ENCODE peak calls at places on chromosomes 6 and 20, in six cellular contexts. One of them, this sample, is unnamed.

GRCh38 chr6:14857501-14857900 is 388.4 kb upstream of the JARID2 start:
- DNase-seq in astrocyte: no peak
- DNase-seq in SK-N-SH: no peak
- DNase-seq in fibroblast of lung: no peak
- DNase-seq in H9: no peak
- DNase-seq in K562: no peak
- DNase-seq in this sample: no peak

GRCh38 chr6:8215631-8216030 is 113.3 kb upstream of the EEF1E1 start:
- DNase-seq in K562: no peak
- DNase-seq in SK-N-SH: no peak
- DNase-seq in H9: no peak
- DNase-seq in astrocyte: peak; percentile 68
- DNase-seq in fibroblast of lung: peak; percentile 78
- DNase-seq in this sample: peak; percentile 35

GRCh38 chr6:170347091-170347490 is 40.5 kb downstream of the FAM120B start:
- DNase-seq in SK-N-SH: no peak
- DNase-seq in H9: no peak
- DNase-seq in fibroblast of lung: peak; percentile 7
- DNase-seq in K562: no peak
- DNase-seq in astrocyte: no peak
- DNase-seq in this sample: peak; percentile 11

GRCh38 chr20:1861347-1861987 is 33.7 kb upstream of the SIRPA start:
- DNase-seq in K562: no peak
- DNase-seq in H9: no peak
- DNase-seq in astrocyte: peak; percentile 36
- DNase-seq in fibroblast of lung: peak; percentile 47
- DNase-seq in SK-N-SH: no peak
- DNase-seq in this sample: no peak

GRCh38 chr20:44988772-44989171 is 22.5 kb downstream of the STK4 start:
- DNase-seq in H9: no peak
- DNase-seq in SK-N-SH: no peak
- DNase-seq in K562: no peak
- DNase-seq in astrocyte: no peak
- DNase-seq in fibroblast of lung: no peak
- DNase-seq in this sample: no peak

GRCh38 chr6:19325335-19325789 is 511.8 kb upstream of the ID4 start:
- DNase-seq in K562: no peak
- DNase-seq in fibroblast of lung: peak; percentile 8
- DNase-seq in astrocyte: no peak
- DNase-seq in H9: no peak
- DNase-seq in SK-N-SH: no peak
- DNase-seq in this sample: no peak

GRCh38 chr6:122432816-122433215 is 33.4 kb downstream of the HSF2 start:
- DNase-seq in H9: no peak
- DNase-seq in astrocyte: no peak
- DNase-seq in fibroblast of lung: no peak
- DNase-seq in K562: no peak
- DNase-seq in SK-N-SH: no peak
- DNase-seq in this sample: no peak

GRCh38 chr6:89934685-89935366 is 40.6 kb downstream of the GJA10 start:
- DNase-seq in SK-N-SH: peak; percentile 41
- DNase-seq in astrocyte: no peak
- DNase-seq in H9: no peak
- DNase-seq in K562: peak; percentile 24
- DNase-seq in fibroblast of lung: no peak
- DNase-seq in this sample: no peak

GRCh38 chr20:3798908-3799248 is 2.8 kb downstream of the CDC25B start:
- DNase-seq in astrocyte: no peak
- DNase-seq in K562: no peak
- DNase-seq in H9: no peak
- DNase-seq in fibroblast of lung: no peak
- DNase-seq in SK-N-SH: no peak
- DNase-seq in this sample: no peak

GRCh38 chr6:16295060-16295459 is 56.7 kb downstream of the GMPR start:
- DNase-seq in H9: no peak
- DNase-seq in astrocyte: no peak
- DNase-seq in K562: no peak
- DNase-seq in SK-N-SH: no peak
- DNase-seq in fibroblast of lung: no peak
- DNase-seq in this sample: no peak

GRCh38 chr6:24848461-24848860 is 49.7 kb upstream of the ARMH2 start:
- DNase-seq in fibroblast of lung: no peak
- DNase-seq in astrocyte: no peak
- DNase-seq in K562: no peak
- DNase-seq in SK-N-SH: no peak
- DNase-seq in H9: no peak
- DNase-seq in this sample: no peak

GRCh38 chr6:120992257-120992656 is 342.0 kb downstream of the TBC1D32 start:
- DNase-seq in H9: no peak
- DNase-seq in fibroblast of lung: no peak
- DNase-seq in astrocyte: no peak
- DNase-seq in K562: no peak
- DNase-seq in SK-N-SH: no peak
- DNase-seq in this sample: no peak

GRCh38 chr6:110053395-110054240 is 75.5 kb downstream of the GPR6 start:
- DNase-seq in astrocyte: peak; percentile 39
- DNase-seq in fibroblast of lung: peak; percentile 50
- DNase-seq in H9: no peak
- DNase-seq in K562: peak; percentile 45
- DNase-seq in SK-N-SH: peak; percentile 59
- DNase-seq in this sample: peak; percentile 46

GRCh38 chr6:37210313-37210898 is 40.5 kb downstream of the PIM1 start:
- DNase-seq in H9: peak; percentile 74
- DNase-seq in fibroblast of lung: peak; percentile 69
- DNase-seq in astrocyte: peak; percentile 62
- DNase-seq in K562: peak; percentile 96
- DNase-seq in SK-N-SH: peak; percentile 77
- DNase-seq in this sample: peak; percentile 94

GRCh38 chr6:72911463-72912153 is 289.7 kb downstream of the KCNQ5 start:
- DNase-seq in H9: no peak
- DNase-seq in astrocyte: peak; percentile 47
- DNase-seq in SK-N-SH: no peak
- DNase-seq in fibroblast of lung: peak; percentile 55
- DNase-seq in K562: no peak
- DNase-seq in this sample: peak; percentile 14

GRCh38 chr6:37130704-37131103 is 39.2 kb upstream of the PIM1 start:
- DNase-seq in fibroblast of lung: peak; percentile 54
- DNase-seq in astrocyte: peak; percentile 42
- DNase-seq in K562: no peak
- DNase-seq in SK-N-SH: no peak
- DNase-seq in H9: no peak
- DNase-seq in this sample: peak; percentile 50

GRCh38 chr6:99151634-99152344 is 197.7 kb downstream of the FAXC start:
- DNase-seq in fibroblast of lung: peak; percentile 23
- DNase-seq in H9: peak; percentile 78
- DNase-seq in K562: peak; percentile 63
- DNase-seq in SK-N-SH: peak; percentile 58
- DNase-seq in astrocyte: peak; percentile 6
- DNase-seq in this sample: peak; percentile 60

GRCh38 chr6:75546401-75546800 is 52.8 kb upstream of the FILIP1 start:
- DNase-seq in H9: no peak
- DNase-seq in SK-N-SH: no peak
- DNase-seq in K562: peak; percentile 11
- DNase-seq in astrocyte: peak; percentile 7
- DNase-seq in fibroblast of lung: no peak
- DNase-seq in this sample: peak; percentile 43

GRCh38 chr6:115404451-115404850 is 656.2 kb downstream of the FRK start:
- DNase-seq in astrocyte: no peak
- DNase-seq in SK-N-SH: no peak
- DNase-seq in H9: no peak
- DNase-seq in K562: no peak
- DNase-seq in fibroblast of lung: no peak
- DNase-seq in this sample: no peak

GRCh38 chr20:22698443-22698842 is 114.1 kb upstream of the FOXA2 start:
- DNase-seq in SK-N-SH: no peak
- DNase-seq in K562: no peak
- DNase-seq in fibroblast of lung: no peak
- DNase-seq in H9: no peak
- DNase-seq in astrocyte: no peak
- DNase-seq in this sample: peak; percentile 76

GRCh38 chr20:32527447-32528055 is 57.6 kb downstream of the NOL4L start:
- DNase-seq in fibroblast of lung: no peak
- DNase-seq in SK-N-SH: peak; percentile 79
- DNase-seq in K562: no peak
- DNase-seq in H9: no peak
- DNase-seq in astrocyte: no peak
- DNase-seq in this sample: no peak

GRCh38 chr20:40481743-40482458 is 207.1 kb downstream of the MAFB start:
- DNase-seq in SK-N-SH: no peak
- DNase-seq in fibroblast of lung: no peak
- DNase-seq in K562: no peak
- DNase-seq in H9: no peak
- DNase-seq in astrocyte: no peak
- DNase-seq in this sample: no peak

GRCh38 chr20:13874269-13875158 is 89.7 kb downstream of the NDUFAF5 start:
- DNase-seq in astrocyte: no peak
- DNase-seq in H9: no peak
- DNase-seq in SK-N-SH: no peak
- DNase-seq in K562: no peak
- DNase-seq in fibroblast of lung: no peak
- DNase-seq in this sample: no peak

GRCh38 chr6:1244278-1244677 is 67.6 kb upstream of the FOXQ1 start:
- DNase-seq in H9: no peak
- DNase-seq in K562: no peak
- DNase-seq in SK-N-SH: no peak
- DNase-seq in astrocyte: no peak
- DNase-seq in fibroblast of lung: no peak
- DNase-seq in this sample: no peak
- TF ChIP-seq CTCF in H9: no peak
- TF ChIP-seq CTCF in K562: no peak
- TF ChIP-seq CTCF in SK-N-SH: no peak
- TF ChIP-seq CTCF in astrocyte: no peak
- TF ChIP-seq CTCF in fibroblast of lung: no peak
- TF ChIP-seq CTCF in this sample: no peak

DNA sequence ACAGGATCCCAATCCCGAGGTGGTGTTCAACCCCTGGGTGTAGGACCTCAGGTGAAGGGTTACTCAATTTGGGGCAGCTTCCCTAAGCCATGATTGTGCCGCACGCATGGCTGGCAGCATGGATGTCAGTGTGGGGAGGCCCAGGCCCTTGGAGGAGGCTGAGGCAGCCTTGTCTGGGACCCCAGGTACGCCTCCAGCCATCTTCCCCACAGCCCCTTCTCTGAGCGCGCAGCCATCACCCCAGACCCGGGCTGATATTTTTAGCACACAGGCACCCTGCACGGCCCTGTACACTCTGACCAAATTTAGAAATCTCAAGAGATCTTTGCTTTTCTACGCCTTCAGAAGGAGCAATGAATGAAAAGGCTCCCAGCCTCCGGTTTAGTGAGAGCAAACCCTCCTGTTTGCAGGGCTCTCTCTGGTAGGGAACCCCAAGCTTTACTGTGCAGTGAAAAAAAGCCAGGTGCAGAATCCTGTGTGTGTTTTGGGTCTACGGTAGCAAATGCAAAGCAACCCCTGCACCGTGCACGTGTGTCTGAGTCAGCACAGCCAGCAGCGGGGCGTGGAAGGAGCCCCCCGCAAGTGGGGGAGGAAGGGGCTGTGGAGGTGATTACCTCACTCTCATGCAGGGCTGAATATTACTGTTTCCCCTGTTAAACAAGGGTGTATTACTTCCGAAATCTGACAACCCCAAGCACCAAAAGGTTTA is 44.3 kb downstream of the CTCFL start:
- DNase-seq in SK-N-SH: no peak
- DNase-seq in astrocyte: no peak
- DNase-seq in fibroblast of lung: no peak
- DNase-seq in K562: no peak
- DNase-seq in H9: no peak
- DNase-seq in this sample: no peak
- H3K9ac ChIP-seq in SK-N-SH: no peak overlapping the region
- H3K9ac ChIP-seq in astrocyte: no peak overlapping the region
- H3K9ac ChIP-seq in fibroblast of lung: no peak overlapping the region
- H3K9ac ChIP-seq in K562: peak overlapping the region; percentile 32
- H3K9ac ChIP-seq in H9: no peak overlapping the region
- H3K9ac ChIP-seq in this sample: no peak overlapping the region

DNA sequence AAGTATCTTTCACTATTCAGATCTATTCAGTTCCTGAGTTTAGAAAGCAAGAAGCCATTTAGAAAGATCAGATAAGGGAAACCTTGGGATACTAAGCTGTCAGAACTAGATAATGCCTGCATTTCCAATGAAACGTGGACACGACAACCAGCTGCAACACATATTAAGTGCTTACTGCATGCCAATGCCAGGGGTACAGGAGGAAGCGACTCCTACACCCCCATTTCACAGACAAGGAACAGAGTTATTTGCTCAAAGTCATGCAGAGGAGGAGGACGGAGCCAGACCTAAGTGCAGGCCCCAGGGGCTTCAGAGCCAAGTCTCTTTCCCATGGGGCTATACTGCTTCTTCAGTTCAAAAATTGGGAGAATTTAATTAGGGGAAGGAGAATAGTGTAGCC is 62.4 kb downstream of the PREX1 start:
- DNase-seq in K562: no peak
- DNase-seq in H9: no peak
- DNase-seq in astrocyte: no peak
- DNase-seq in fibroblast of lung: no peak
- DNase-seq in SK-N-SH: no peak
- DNase-seq in this sample: no peak
- H3K4me2 ChIP-seq in K562: no peak overlapping the region
- H3K4me2 ChIP-seq in H9: no peak overlapping the region
- H3K4me2 ChIP-seq in astrocyte: no peak overlapping the region
- H3K4me2 ChIP-seq in fibroblast of lung: no peak overlapping the region
- H3K4me2 ChIP-seq in SK-N-SH: no peak overlapping the region
- H3K4me2 ChIP-seq in this sample: no peak overlapping the region

GRCh38 chr6:95547043-95547442 is 30.3 kb upstream of the MANEA start:
- DNase-seq in astrocyte: no peak
- DNase-seq in H9: no peak
- DNase-seq in K562: no peak
- DNase-seq in SK-N-SH: no peak
- DNase-seq in fibroblast of lung: no peak
- DNase-seq in this sample: no peak

GRCh38 chr6:95544517-95545225 is 32.7 kb upstream of the MANEA start:
- DNase-seq in SK-N-SH: no peak
- DNase-seq in H9: no peak
- DNase-seq in astrocyte: no peak
- DNase-seq in K562: no peak
- DNase-seq in fibroblast of lung: no peak
- DNase-seq in this sample: no peak

GRCh38 chr6:95545226-95545625 is 32.1 kb upstream of the MANEA start:
- DNase-seq in fibroblast of lung: no peak
- DNase-seq in SK-N-SH: no peak
- DNase-seq in K562: no peak
- DNase-seq in astrocyte: no peak
- DNase-seq in H9: no peak
- DNase-seq in this sample: no peak

GRCh38 chr6:95545691-95546090 is 31.6 kb upstream of the MANEA start:
- DNase-seq in fibroblast of lung: no peak
- DNase-seq in H9: no peak
- DNase-seq in astrocyte: no peak
- DNase-seq in SK-N-SH: no peak
- DNase-seq in K562: no peak
- DNase-seq in this sample: no peak

DNA sequence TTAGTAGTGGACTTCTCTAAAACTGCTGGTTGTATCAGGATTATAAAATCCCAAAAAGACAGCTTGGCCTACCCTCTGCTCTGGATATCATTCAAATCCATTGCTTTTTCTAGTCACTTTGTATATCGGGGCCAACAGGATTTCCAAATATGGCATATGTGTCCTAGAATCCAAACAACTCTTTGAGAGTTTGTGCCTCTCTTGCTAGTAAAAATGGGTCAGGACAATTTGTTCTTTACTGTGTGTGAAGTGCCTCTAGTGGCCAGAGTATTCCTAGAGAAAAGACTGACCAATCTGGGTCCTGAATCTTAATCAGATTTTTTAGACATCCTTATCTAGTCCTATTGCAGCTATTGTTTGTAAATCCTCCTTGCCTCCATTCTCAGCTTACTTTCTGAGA is 33.5 kb upstream of the MANEA start:
- DNase-seq in K562: no peak
- DNase-seq in H9: no peak
- DNase-seq in SK-N-SH: no peak
- DNase-seq in fibroblast of lung: no peak
- DNase-seq in astrocyte: no peak
- DNase-seq in this sample: no peak
- TF ChIP-seq CTCF in K562: no peak
- TF ChIP-seq CTCF in H9: peak; percentile 55
- TF ChIP-seq CTCF in SK-N-SH: no peak
- TF ChIP-seq CTCF in fibroblast of lung: no peak
- TF ChIP-seq CTCF in astrocyte: no peak
- TF ChIP-seq CTCF in this sample: peak; percentile 31

This sample was measured in PC-3.